ENCODE peak calls at places on chromosomes 3 and 15, in eight cellular contexts. Q, Z, A, P, E, H, X and Y are unnamed samples.

GRCh38 chr15:96408591-96409183 is 78.2 kb downstream of the NR2F2 start:
- DNase-seq in Q (no peak), Z (no peak), A (no peak), P (no peak), E (no peak), H (no peak), X (no peak), Y (no peak)

GRCh38 chr3:170054204-170054603 is 16.4 kb downstream of the GPR160 start:
- DNase-seq in Q (no peak), Z (no peak), A (no peak), P (no peak), E (no peak), H (peak; percentile 39), X (no peak), Y (no peak)

GRCh38 chr15:93997071-93997658 is 234.2 kb upstream of the MCTP2 start:
- DNase-seq in Q (peak; percentile 8), Z (peak; percentile 47), A (peak; percentile 21), P (no peak), E (no peak), H (peak; percentile 27), X (no peak), Y (peak; percentile 17)

GRCh38 chr3:143571548-143571947 is 276.7 kb downstream of the SLC9A9 start:
- DNase-seq in Q (no peak), Z (no peak), A (no peak), P (no peak), E (peak; percentile 53), H (no peak), X (no peak), Y (peak; percentile 52)

GRCh38 chr3:137762674-137763593 is 1.2 kb upstream of the SOX14 start:
- DNase-seq in Q (no peak), Z (no peak), A (no peak), P (no peak), E (no peak), H (no peak), X (no peak), Y (no peak)

GRCh38 chr15:82999905-83000671 is 11.4 kb downstream of the C15orf40 start:
- DNase-seq in Q (no peak), Z (peak; percentile 28), A (peak; percentile 58), P (no peak), E (peak; percentile 44), H (peak; percentile 78), X (no peak), Y (peak; percentile 77)

GRCh38 chr3:58627580-58627894 is 39.0 kb downstream of the FAM3D start:
- DNase-seq in Q (no peak), Z (peak; percentile 50), A (no peak), P (no peak), E (peak; percentile 9), H (no peak), X (peak; percentile 68), Y (peak; percentile 64)

GRCh38 chr15:52078876-52079700 is 33.5 kb downstream of the BCL2L10 start:
- DNase-seq in Q (no peak), Z (peak; percentile 92), A (peak; percentile 90), P (peak; percentile 89), E (no peak), H (peak; percentile 84), X (peak; percentile 77), Y (peak; percentile 78)

GRCh38 chr3:126129408-126129891 is 45.5 kb upstream of the SLC41A3 start:
- DNase-seq in Q (no peak), Z (peak; percentile 7), A (no peak), P (peak; percentile 82), E (no peak), H (no peak), X (no peak), Y (peak; percentile 50)

GRCh38 chr3:189766416-189766815 is 135.2 kb downstream of the TP63 start:
- DNase-seq in Q (no peak), Z (no peak), A (no peak), P (no peak), E (no peak), H (no peak), X (no peak), Y (no peak)

GRCh38 chr3:122973893-122974615 is 53.5 kb downstream of the SEMA5B start:
- DNase-seq in Q (no peak), Z (peak; percentile 71), A (no peak), P (no peak), E (peak; percentile 9), H (no peak), X (no peak), Y (no peak)

DNA sequence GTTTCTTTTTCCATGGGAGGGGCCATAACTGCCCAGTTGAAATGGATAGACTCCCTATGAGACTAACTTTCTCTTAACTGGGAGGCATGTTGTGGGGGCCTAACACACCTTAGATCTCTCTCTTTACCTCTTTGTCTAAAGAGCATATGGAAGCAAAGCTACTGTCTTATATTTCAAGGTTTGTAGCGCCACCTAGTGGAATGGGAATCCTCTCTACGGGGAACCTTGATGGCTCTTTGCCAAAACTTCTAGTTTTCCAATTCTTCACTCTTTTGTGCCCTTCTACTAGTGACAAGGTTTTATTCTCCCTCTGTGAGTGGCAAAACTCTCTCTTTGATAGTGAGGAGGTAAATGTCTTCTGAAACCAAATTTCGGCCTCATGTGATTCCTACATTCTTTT is 1030.4 kb upstream of the CADM2 start:
- DNase-seq in Q (no peak), Z (peak; percentile 75), A (peak; percentile 70), P (no peak), E (no peak), H (peak; percentile 69), X (no peak), Y (no peak)
- TF ChIP-seq CTCF in Q (peak; percentile 20), Z (peak; percentile 65), A (peak; percentile 58), P (no peak), E (peak; percentile 20), H (peak; percentile 51), X (no peak), Y (no peak)

GRCh38 chr15:75672646-75673425 is 25.1 kb downstream of the SNX33 start:
- DNase-seq in Q (peak; percentile 56), Z (peak; percentile 56), A (peak; percentile 56), P (no peak), E (peak; percentile 80), H (no peak), X (peak; percentile 61), Y (peak; percentile 89)
- H3K4me3 ChIP-seq in Q (no peak overlapping the region), Z (no peak overlapping the region), A (no peak overlapping the region), P (no peak overlapping the region), E (no peak overlapping the region), H (no peak overlapping the region), X (no peak overlapping the region), Y (peak overlapping the region; percentile 5)

GRCh38 chr3:195250473-195251251 is 20.3 kb downstream of the XXYLT1 start:
- DNase-seq in Q (no peak), Z (peak; percentile 63), A (no peak), P (no peak), E (no peak), H (no peak), X (no peak), Y (peak; percentile 70)
- TF ChIP-seq CTCF in Q (peak; percentile 27), Z (peak; percentile 62), A (no peak), P (peak; percentile 27), E (no peak), H (no peak), X (no peak), Y (peak; percentile 54)

DNA sequence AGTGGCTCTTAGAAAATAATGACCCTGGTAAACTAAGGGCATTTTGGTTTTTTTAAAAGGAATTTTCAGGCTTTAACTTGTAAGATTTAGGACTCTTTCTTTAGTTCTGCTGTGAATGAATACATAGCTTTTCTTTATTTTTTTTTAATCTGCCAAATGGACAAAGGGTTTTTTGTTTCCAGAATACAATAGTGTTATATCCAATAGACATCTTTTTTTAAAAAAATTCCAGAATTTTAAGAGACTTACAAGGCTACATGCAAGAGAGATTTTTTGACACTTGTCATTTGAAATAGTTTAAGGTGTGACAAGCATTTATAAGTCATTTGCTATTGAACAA is 38.1 kb downstream of the SETMAR start:
- DNase-seq in Q (no peak), Z (no peak), A (no peak), P (no peak), E (no peak), H (no peak), X (no peak), Y (no peak)
- H3K4me3 ChIP-seq in Q (no peak overlapping the region), Z (no peak overlapping the region), A (no peak overlapping the region), P (no peak overlapping the region), E (no peak overlapping the region), H (no peak overlapping the region), X (no peak overlapping the region), Y (no peak overlapping the region)

DNA sequence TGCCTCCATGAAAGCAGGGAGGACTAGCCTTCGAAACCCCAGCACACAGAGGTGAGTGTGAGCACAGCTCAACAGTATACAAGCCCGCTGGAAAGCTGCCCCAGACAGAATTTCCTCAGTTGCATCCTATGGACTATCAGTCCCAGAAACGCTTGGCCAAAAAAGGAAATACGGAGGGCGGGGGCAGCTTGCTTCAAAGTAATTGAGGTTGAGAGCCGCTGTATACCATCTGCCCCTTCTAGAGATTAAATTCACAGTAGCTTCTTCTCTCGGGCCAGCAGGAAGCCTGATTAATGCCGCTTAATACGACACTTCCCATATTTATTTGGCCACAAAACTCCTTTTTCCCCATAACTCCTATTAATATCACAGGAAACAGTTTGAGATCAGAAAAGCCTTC is 88.7 kb downstream of the LIPC start:
- DNase-seq in Q (no peak), Z (no peak), A (no peak), P (no peak), E (no peak), H (peak; percentile 37), X (no peak), Y (no peak)
- TF ChIP-seq CTCF in Q (no peak), Z (no peak), A (no peak), P (no peak), E (no peak), H (no peak), X (no peak), Y (no peak)

DNA sequence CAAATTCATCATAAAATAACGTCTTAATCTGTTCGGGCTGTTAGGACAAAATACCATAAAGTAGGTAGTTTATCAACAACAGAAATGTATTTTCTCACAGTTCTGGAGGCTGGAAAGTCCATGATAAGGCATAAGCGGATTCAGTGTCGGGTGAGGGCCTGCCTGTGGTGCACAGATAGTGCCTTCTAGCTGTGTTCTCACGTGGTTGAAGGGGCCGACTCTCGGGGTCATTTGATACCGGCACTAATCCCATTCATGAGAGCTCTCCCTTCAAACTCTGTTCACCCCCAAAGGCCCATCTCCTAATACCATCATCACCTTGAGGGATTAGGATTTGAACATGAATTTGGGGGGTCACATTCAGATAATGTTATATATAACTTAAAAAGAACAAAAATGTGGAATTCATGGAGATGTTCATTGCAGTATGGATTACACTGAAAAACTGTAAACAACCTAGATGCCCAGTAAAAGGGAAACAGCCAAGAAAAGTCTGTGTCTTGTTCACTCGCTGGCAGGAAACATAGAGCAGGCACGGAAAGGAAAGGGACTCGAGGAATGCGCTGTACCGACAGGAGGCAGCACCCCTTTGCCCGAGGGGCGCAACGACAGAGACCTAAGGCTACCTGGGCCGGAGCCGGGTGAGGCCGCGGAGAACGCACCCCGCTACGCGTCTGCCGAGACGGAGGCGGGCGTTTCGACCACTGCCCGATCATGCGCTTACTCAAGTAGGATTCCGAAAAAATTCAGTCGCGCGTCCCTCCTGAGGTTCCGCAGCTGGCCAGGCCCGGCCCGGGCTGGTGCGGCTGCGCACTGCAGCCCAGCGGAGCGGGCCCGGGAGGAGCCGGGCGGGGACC is 1.1 kb upstream of the MAN2A2 start:
- DNase-seq in Q (no peak), Z (peak; percentile 80), A (peak; percentile 91), P (peak; percentile 89), E (peak; percentile 62), H (peak; percentile 92), X (peak; percentile 72), Y (peak; percentile 80)
- H3K4me3 ChIP-seq in Q (peak overlapping the region; percentile 77), Z (peak overlapping the region; percentile 83), A (peak overlapping the region; percentile 86), P (peak overlapping the region; percentile 75), E (peak overlapping the region; percentile 85), H (peak overlapping the region; percentile 71), X (peak overlapping the region; percentile 48), Y (peak overlapping the region; percentile 69)